ENCODE peak calls at places on chromosomes 6 and 20, in ten cellular contexts. R is activated CD8-positive, alpha-beta T cell treated with anti-CD3 and anti-CD28 coated beads, Interleukin-2, amount 10 ng/mL, durations not matched to agents 7 days and 5 days; J is mammary epithelial cell; S is heart left ventricle; D is left ventricle myocardium superior; Z is thoracic aorta; L is astrocyte of the cerebellum; G is hypothalamus; M is nucleus accumbens; O is lower leg skin. F is an unnamed sample.

GRCh38 chr6:132764370-132764769 is 6.7 kb upstream of the VNN2 start:
- DNase-seq in R (no peak), J (peak), S (no peak), D (peak), Z (no peak), L (peak), G (no peak), M (no peak), O (peak), F (peak)

GRCh38 chr6:33277663-33278391 is 904 bp downstream of the B3GALT4 start:
- DNase-seq in R (peak), J (no peak), S (no peak), D (peak), Z (no peak), L (no peak), G (no peak), M (no peak), O (no peak), F (no peak)

GRCh38 chr6:170404697-170405096 is 98.1 kb downstream of the FAM120B start:
- DNase-seq in R (no peak), J (no peak), S (no peak), D (no peak), Z (no peak), L (no peak), G (no peak), M (no peak), O (no peak), F (no peak)

GRCh38 chr6:142925575-142926110 is 19.3 kb downstream of the HIVEP2 start:
- DNase-seq in R (no peak), J (no peak), S (no peak), D (no peak), Z (no peak), L (no peak), G (no peak), M (no peak), O (no peak), F (no peak)

GRCh38 chr6:11994875-11995461 is 17.1 kb upstream of the HIVEP1 start:
- DNase-seq in R (no peak), J (peak), S (no peak), D (no peak), Z (no peak), L (no peak), G (no peak), M (no peak), O (no peak), F (peak)

GRCh38 chr20:3101737-3102574 is 17.4 kb upstream of the AVP start:
- DNase-seq in R (peak), J (no peak), S (no peak), D (no peak), Z (no peak), L (no peak), G (no peak), M (no peak), O (no peak), F (no peak)

GRCh38 chr6:153012856-153013255 is 10.3 kb upstream of the MTRF1L start:
- DNase-seq in R (no peak), J (no peak), S (no peak), D (no peak), Z (no peak), L (no peak), G (no peak), M (no peak), O (no peak), F (no peak)

GRCh38 chr6:127564761-127565160 is 12.2 kb upstream of the C6orf58 start:
- DNase-seq in R (no peak), J (no peak), S (no peak), D (no peak), Z (no peak), L (no peak), G (no peak), M (no peak), O (no peak), F (no peak)

GRCh38 chr6:14734416-14735340 is 511.2 kb upstream of the JARID2 start:
- DNase-seq in R (peak), J (peak), S (no peak), D (no peak), Z (no peak), L (no peak), G (no peak), M (no peak), O (peak), F (no peak)

GRCh38 chr6:136525586-136526195 is 24.5 kb downstream of the MAP7 start:
- DNase-seq in R (no peak), J (peak), S (no peak), D (no peak), Z (no peak), L (no peak), G (no peak), M (no peak), O (no peak), F (peak)

GRCh38 chr6:650098-650497 is 6.8 kb downstream of the HUS1B start:
- DNase-seq in R (no peak), J (no peak), S (no peak), D (no peak), Z (no peak), L (no peak), G (no peak), M (no peak), O (no peak), F (no peak)

GRCh38 chr6:6717953-6718352 is 129.4 kb downstream of the LY86 start:
- DNase-seq in R (no peak), J (peak), S (no peak), D (no peak), Z (no peak), L (no peak), G (no peak), M (no peak), O (no peak), F (peak)

GRCh38 chr6:138945354-138945753 is 42.7 kb downstream of the REPS1 start:
- DNase-seq in R (no peak), J (no peak), S (no peak), D (no peak), Z (no peak), L (no peak), G (no peak), M (no peak), O (no peak), F (peak)

GRCh38 chr6:79001415-79001814 is 76.6 kb downstream of the PHIP start:
- DNase-seq in R (no peak), J (no peak), S (no peak), D (no peak), Z (no peak), L (no peak), G (no peak), M (no peak), O (no peak), F (no peak)

GRCh38 chr6:38997128-38997761 is 51.3 kb upstream of the GLP1R start:
- DNase-seq in R (peak), J (peak), S (peak), D (peak), Z (no peak), L (no peak), G (no peak), M (no peak), O (no peak), F (peak)

GRCh38 chr6:37643851-37644672 is 53.6 kb downstream of the MDGA1 start:
- DNase-seq in R (peak), J (no peak), S (no peak), D (no peak), Z (no peak), L (no peak), G (no peak), M (no peak), O (no peak), F (no peak)

GRCh38 chr20:38828514-38829295 is 23.2 kb downstream of the PPP1R16B start:
- DNase-seq in R (no peak), J (no peak), S (no peak), D (no peak), Z (no peak), L (no peak), G (no peak), M (no peak), O (no peak), F (no peak)

GRCh38 chr20:54173653-54174451 is at the start of gene CYP24A1:
- DNase-seq in R (no peak), J (peak), S (no peak), D (peak), Z (no peak), L (no peak), G (no peak), M (no peak), O (no peak), F (peak)

GRCh38 chr6:163147988-163148387 is 266.5 kb upstream of the QKI start:
- DNase-seq in R (no peak), J (no peak), S (no peak), D (no peak), Z (no peak), L (no peak), G (no peak), M (no peak), O (no peak), F (no peak)

GRCh38 chr6:99588618-99589289 is 17.9 kb upstream of the PRDM13 start:
- DNase-seq in R (peak), J (peak), S (peak), D (peak), Z (no peak), L (peak), G (no peak), M (no peak), O (peak), F (peak)

GRCh38 chr6:14844411-14844810 is 401.5 kb upstream of the JARID2 start:
- DNase-seq in R (no peak), J (no peak), S (no peak), D (no peak), Z (no peak), L (no peak), G (no peak), M (no peak), O (no peak), F (no peak)

GRCh38 chr6:142459267-142459666 is 157.5 kb downstream of the ADGRG6 start:
- DNase-seq in R (no peak), J (peak), S (no peak), D (no peak), Z (no peak), L (no peak), G (no peak), M (no peak), O (no peak), F (no peak)

GRCh38 chr6:123393333-123393732 is 243.4 kb downstream of the TRDN start:
- DNase-seq in R (no peak), J (no peak), S (no peak), D (no peak), Z (no peak), L (no peak), G (no peak), M (no peak), O (no peak), F (peak)

GRCh38 chr20:50655325-50655880 is 35.9 kb downstream of the RIPOR3 start:
- DNase-seq in R (no peak), J (no peak), S (peak), D (peak), Z (no peak), L (no peak), G (no peak), M (no peak), O (peak), F (no peak)